ENCODE peak calls at places on chromosomes 1 and 21, in eight cellular contexts. Q is AG10803, Z is epithelial cell of esophagus, N is colonic mucosa, I is cardiac fibroblast, E is ovary, K is astrocyte of the cerebellum, R is PC-3. P is an unnamed sample.

GRCh38 chr1:179314928-179315327 is 21.3 kb downstream of the SOAT1 start:
- DNase-seq in Z (no peak), Q (no peak), K (no peak), N (no peak), E (no peak), I (peak; percentile 23), R (no peak), P (no peak)

GRCh38 chr1:237065903-237066302 is 23.9 kb downstream of the RYR2 start:
- DNase-seq in E (no peak), Q (no peak), N (no peak), I (no peak), K (no peak), Z (no peak), R (no peak), P (no peak)

GRCh38 chr1:65177457-65177856 is 29.5 kb downstream of the AK4 start:
- DNase-seq in I (peak; percentile 23), R (peak; percentile 94), E (no peak), K (peak; percentile 42), Q (peak; percentile 59), Z (peak; percentile 90), N (no peak), P (no peak)

GRCh38 chr1:176878750-176879536 is 285.6 kb downstream of the ASTN1 start:
- DNase-seq in E (no peak), Z (no peak), I (no peak), N (no peak), R (no peak), K (no peak), Q (no peak), P (no peak)

GRCh38 chr1:35646043-35646442 is 4.7 kb upstream of the PSMB2 start:
- DNase-seq in E (no peak), I (no peak), Z (no peak), Q (no peak), N (no peak), K (no peak), R (peak; percentile 34), P (no peak)

GRCh38 chr1:10459185-10459584 is 9.4 kb downstream of the CORT start:
- DNase-seq in K (peak; percentile 75), I (peak; percentile 78), N (no peak), Q (peak; percentile 80), Z (peak; percentile 89), E (no peak), R (peak; percentile 84), P (peak; percentile 74)

GRCh38 chr21:38244885-38245869 is 11.6 kb upstream of the KCNJ15 start:
- DNase-seq in K (peak; percentile 99), N (no peak), Q (peak; percentile 99), E (no peak), R (peak; percentile 83), Z (peak; percentile 88), I (peak; percentile 89), P (no peak)

GRCh38 chr1:69244211-69244610 is 323.5 kb upstream of the LRRC7 start:
- DNase-seq in N (no peak), R (no peak), Q (no peak), E (no peak), K (no peak), I (no peak), Z (no peak), P (no peak)

GRCh38 chr1:67748630-67749029 is 63.6 kb downstream of the GADD45A start:
- DNase-seq in R (peak; percentile 25), Q (peak; percentile 84), Z (peak; percentile 70), E (no peak), N (peak; percentile 35), K (peak; percentile 65), I (peak; percentile 85), P (peak; percentile 80)

GRCh38 chr1:46451948-46452930 is 37.4 kb upstream of the DMBX1 start:
- DNase-seq in I (no peak), N (no peak), Z (no peak), K (no peak), R (no peak), Q (no peak), E (no peak), P (no peak)

GRCh38 chr21:21029159-21029558 is 30.9 kb downstream of the NCAM2 start:
- DNase-seq in I (peak; percentile 39), E (no peak), K (peak; percentile 24), Z (no peak), Q (no peak), R (peak; percentile 51), N (no peak), P (no peak)

GRCh38 chr21:33948096-33948950 is 32.7 kb upstream of the ATP5PO start:
- DNase-seq in Q (peak; percentile 39), N (peak; percentile 55), R (peak; percentile 78), K (no peak), Z (peak; percentile 75), I (peak; percentile 70), E (no peak), P (no peak)

GRCh38 chr21:33948951-33949444 is 33.4 kb upstream of the ATP5PO start:
- DNase-seq in Z (no peak), K (no peak), E (no peak), R (no peak), N (no peak), I (no peak), Q (no peak), P (no peak)

GRCh38 chr21:33951276-33952178 is 35.9 kb upstream of the ATP5PO start:
- DNase-seq in K (no peak), Q (peak; percentile 31), I (peak; percentile 53), R (no peak), N (no peak), E (no peak), Z (no peak), P (no peak)

GRCh38 chr21:33950425-33951079 is 34.9 kb upstream of the ATP5PO start:
- DNase-seq in R (no peak), I (no peak), E (no peak), N (no peak), K (no peak), Q (no peak), Z (no peak), P (no peak)

GRCh38 chr21:33949516-33950424 is 34.2 kb upstream of the ATP5PO start:
- DNase-seq in R (no peak), I (no peak), Q (no peak), E (no peak), Z (no peak), N (no peak), K (no peak), P (no peak)
- H3K4me3 ChIP-seq in R (no peak overlapping the region), I (no peak overlapping the region), Q (no peak overlapping the region), E (no peak overlapping the region), Z (no peak overlapping the region), N (no peak overlapping the region), K (no peak overlapping the region), P (no peak overlapping the region)

GRCh38 chr1:150072959-150073358 is 5.4 kb downstream of the VPS45 start:
- DNase-seq in R (peak; percentile 51), I (peak; percentile 60), Q (peak; percentile 43), N (no peak), K (peak; percentile 22), E (no peak), Z (peak; percentile 19), P (no peak)
- TF ChIP-seq CTCF in R (peak; percentile 74), I (peak; percentile 35), Q (peak; percentile 60), N (peak; percentile 17), K (no peak), E (peak; percentile 25), Z (peak; percentile 24), P (peak; percentile 41)

GRCh38 chr1:31944205-31945089 is 6.3 kb upstream of the PTP4A2 start:
- DNase-seq in K (peak; percentile 38), Z (peak; percentile 63), I (peak; percentile 98), Q (peak; percentile 90), N (peak; percentile 95), R (peak; percentile 53), E (peak; percentile 93), P (no peak)
- H3K4me3 ChIP-seq in K (peak overlapping the region; percentile 10), Z (peak overlapping the region; percentile 22), I (peak overlapping the region; percentile 39), Q (peak overlapping the region; percentile 49), N (peak overlapping the region; percentile 36), R (no peak overlapping the region), E (peak overlapping the region; percentile 51), P (peak overlapping the region; percentile 40)

GRCh38 chr1:28370220-28371010 is 875 bp downstream of the PHACTR4 start:
- DNase-seq in E (no peak), Z (peak; percentile 52), N (peak; percentile 47), Q (peak; percentile 41), I (peak; percentile 30), R (peak; percentile 55), K (no peak), P (no peak)
- TF ChIP-seq CTCF in E (peak; percentile 18), Z (peak; percentile 25), N (no peak), Q (no peak), I (peak; percentile 20), R (no peak), K (peak; percentile 7), P (no peak)

GRCh38 chr1:165829888-165830287 is 2.5 kb downstream of the UCK2 start:
- DNase-seq in I (no peak), N (no peak), R (no peak), E (no peak), K (no peak), Z (no peak), Q (no peak), P (no peak)
- H3K4me3 ChIP-seq in I (peak overlapping the region; percentile 86), N (no peak overlapping the region), R (peak overlapping the region; percentile 88), E (no peak overlapping the region), K (no peak overlapping the region), Z (peak overlapping the region; percentile 90), Q (peak overlapping the region; percentile 86), P (no peak overlapping the region)

GRCh38 chr1:194857413-194857812 is 1671.0 kb upstream of the B3GALT2 start:
- DNase-seq in R (no peak), Q (no peak), E (no peak), Z (no peak), K (no peak), I (no peak), N (no peak), P (no peak)

GRCh38 chr1:194865367-194865766 is 1679.0 kb upstream of the B3GALT2 start:
- DNase-seq in Q (no peak), N (no peak), R (no peak), I (no peak), Z (no peak), E (no peak), K (no peak), P (no peak)

GRCh38 chr1:194866153-194866552 is 1679.7 kb upstream of the B3GALT2 start:
- DNase-seq in N (no peak), I (no peak), K (no peak), R (no peak), Z (no peak), E (no peak), Q (no peak), P (no peak)

GRCh38 chr1:194862129-194862528 is 1675.7 kb upstream of the B3GALT2 start:
- DNase-seq in N (no peak), Q (no peak), R (no peak), Z (no peak), K (no peak), I (no peak), E (no peak), P (no peak)

GRCh38 chr1:194860248-194861201 is 1674.1 kb upstream of the B3GALT2 start:
- DNase-seq in K (no peak), Q (no peak), R (no peak), E (no peak), N (no peak), I (no peak), Z (no peak), P (no peak)
- TF ChIP-seq CTCF in K (no peak), Q (no peak), R (no peak), E (no peak), N (no peak), I (no peak), Z (no peak), P (no peak)

P was measured in epithelial cell of proximal tubule.